ENCODE peak calls at places on chromosome 7, in six cellular contexts. K, Q, O, R, L and A are unnamed samples.

GRCh38 chr7:103123529-103123928 is 25.4 kb downstream of the NAPEPLD start:
- DNase-seq in K (no peak), Q (peak), O (no peak), R (no peak), L (no peak), A (no peak)

GRCh38 chr7:137545059-137545730 is 201.7 kb upstream of the PTN start:
- DNase-seq in K (no peak), Q (peak), O (no peak), R (no peak), L (no peak), A (no peak)

GRCh38 chr7:19111474-19112143 is 5.8 kb downstream of the TWIST1 start:
- DNase-seq in K (no peak), Q (no peak), O (no peak), R (no peak), L (no peak), A (peak)

GRCh38 chr7:34846976-34847375 is 189.0 kb downstream of the NPSR1 start:
- DNase-seq in K (no peak), Q (no peak), O (no peak), R (no peak), L (no peak), A (no peak)

GRCh38 chr7:32259917-32260596 is 189.8 kb upstream of the PDE1C start:
- DNase-seq in K (no peak), Q (no peak), O (no peak), R (no peak), L (no peak), A (no peak)

GRCh38 chr7:138564365-138564764 is 104.3 kb downstream of the TRIM24 start:
- DNase-seq in K (no peak), Q (no peak), O (no peak), R (peak), L (no peak), A (no peak)

GRCh38 chr7:50978633-50979215 is 196.0 kb upstream of the GRB10 start:
- DNase-seq in K (no peak), Q (no peak), O (peak), R (no peak), L (peak), A (peak)

GRCh38 chr7:156156734-156157408 is 344.6 kb upstream of the SHH start:
- DNase-seq in K (peak), Q (peak), O (no peak), R (no peak), L (no peak), A (no peak)

GRCh38 chr7:128932862-128933821 is 4.6 kb upstream of the IRF5 start:
- DNase-seq in K (no peak), Q (no peak), O (no peak), R (peak), L (no peak), A (no peak)

GRCh38 chr7:133401225-133401624 is 148.3 kb downstream of the EXOC4 start:
- DNase-seq in K (no peak), Q (no peak), O (no peak), R (no peak), L (no peak), A (no peak)

GRCh38 chr7:129741743-129742213 is 130.3 kb downstream of the NRF1 start:
- DNase-seq in K (no peak), Q (no peak), O (peak), R (no peak), L (no peak), A (no peak)

GRCh38 chr7:96671854-96672253 is 37.8 kb downstream of the SEM1 start:
- DNase-seq in K (no peak), Q (no peak), O (peak), R (no peak), L (no peak), A (no peak)

GRCh38 chr7:76209310-76209709 is 7.6 kb downstream of the SRRM3 start:
- DNase-seq in K (no peak), Q (no peak), O (no peak), R (no peak), L (no peak), A (no peak)

GRCh38 chr7:152363798-152364197 is 72.0 kb downstream of the KMT2C start:
- DNase-seq in K (no peak), Q (no peak), O (no peak), R (no peak), L (no peak), A (no peak)

GRCh38 chr7:151520419-151521229 is 929 bp upstream of the RHEB start:
- DNase-seq in K (peak), Q (no peak), O (no peak), R (peak), L (no peak), A (no peak)

GRCh38 chr7:37062019-37062418 is 337.7 kb upstream of the AOAH start:
- DNase-seq in K (no peak), Q (no peak), O (no peak), R (no peak), L (no peak), A (no peak)

GRCh38 chr7:148275359-148275890 is 315.1 kb upstream of the C7orf33 start:
- DNase-seq in K (no peak), Q (no peak), O (no peak), R (no peak), L (no peak), A (no peak)

GRCh38 chr7:33841658-33842057 is 63.7 kb upstream of the BMPER start:
- DNase-seq in K (no peak), Q (no peak), O (no peak), R (no peak), L (peak), A (peak)

GRCh38 chr7:90173127-90173844 is 19.0 kb downstream of the STEAP1 start:
- DNase-seq in K (no peak), Q (peak), O (no peak), R (no peak), L (peak), A (no peak)

GRCh38 chr7:608954-609711 is 89.5 kb upstream of the PDGFA start:
- DNase-seq in K (no peak), Q (no peak), O (no peak), R (peak), L (no peak), A (no peak)

GRCh38 chr7:16223963-16224707 is 197.2 kb downstream of the CRPPA start:
- DNase-seq in K (no peak), Q (peak), O (no peak), R (no peak), L (no peak), A (no peak)

GRCh38 chr7:80838643-80839042 is 80.2 kb downstream of the SEMA3C start:
- DNase-seq in K (no peak), Q (peak), O (no peak), R (no peak), L (no peak), A (no peak)

GRCh38 chr7:39904077-39904486 is 46.0 kb upstream of the CDK13 start:
- DNase-seq in K (no peak), Q (no peak), O (no peak), R (no peak), L (peak), A (peak)

GRCh38 chr7:875476-876076 is 778 bp upstream of the GET4 start:
- DNase-seq in K (no peak), Q (peak), O (no peak), R (peak), L (no peak), A (no peak)

GRCh38 chr7:113086431-113086888 is at the start of gene GPR85:
- DNase-seq in K (peak), Q (peak), O (no peak), R (peak), L (peak), A (peak)

GRCh38 chr7:128444242-128444641 is 11.4 kb upstream of the HILPDA start:
- DNase-seq in K (no peak), Q (no peak), O (no peak), R (no peak), L (no peak), A (no peak)

GRCh38 chr7:50347693-50348092 is 43.2 kb downstream of the IKZF1 start:
- DNase-seq in K (no peak), Q (no peak), O (no peak), R (no peak), L (no peak), A (no peak)

GRCh38 chr7:151776876-151777510 is 99.9 kb downstream of the PRKAG2 start:
- DNase-seq in K (no peak), Q (no peak), O (no peak), R (peak), L (no peak), A (no peak)

GRCh38 chr7:12032146-12032545 is 178.9 kb upstream of the TMEM106B start:
- DNase-seq in K (no peak), Q (no peak), O (no peak), R (no peak), L (no peak), A (no peak)

GRCh38 chr7:117212969-117213877 is 109.6 kb downstream of the WNT2 start:
- DNase-seq in K (peak), Q (peak), O (no peak), R (no peak), L (peak), A (peak)

GRCh38 chr7:135509839-135510602 is at the start of gene CNOT4:
- DNase-seq in K (peak), Q (peak), O (peak), R (peak), L (peak), A (peak)

GRCh38 chr7:968205-968754 is 7.1 kb downstream of the COX19 start:
- DNase-seq in K (no peak), Q (no peak), O (no peak), R (no peak), L (no peak), A (no peak)

GRCh38 chr7:1742555-1743303 is 72.7 kb downstream of the ELFN1 start:
- DNase-seq in K (no peak), Q (peak), O (no peak), R (no peak), L (no peak), A (no peak)

GRCh38 chr7:155213385-155213784 is 84.3 kb upstream of the INSIG1 start:
- DNase-seq in K (no peak), Q (no peak), O (no peak), R (no peak), L (no peak), A (peak)

GRCh38 chr7:78232806-78233205 is 434.2 kb downstream of the PHTF2 start:
- DNase-seq in K (no peak), Q (no peak), O (no peak), R (no peak), L (peak), A (peak)

GRCh38 chr7:134186801-134187200 is 59.7 kb downstream of the LRGUK start:
- DNase-seq in K (no peak), Q (no peak), O (no peak), R (no peak), L (peak), A (no peak)

GRCh38 chr7:521221-522070 is 1.8 kb upstream of the PDGFA start:
- DNase-seq in K (peak), Q (peak), O (no peak), R (no peak), L (no peak), A (peak)